ENCODE peak calls at places on chromosomes 16 and 17, in eight cellular contexts. S is EL; Q is iris pigment epithelial cell; H is endothelial cell; Y is psoas muscle; K is posterior cingulate gyrus; N is activated T-helper 9 cell treated with anti-CD3 and anti-CD28 coated beads, Interleukin-2, amount 50 U/mL, for 16 hours; T is activated naive CD4-positive, alpha-beta T cell. R is an unnamed sample.

GRCh38 chr17:1755252-1755992 is 6.4 kb upstream of the SERPINF1 start:
- DNase-seq in S (no peak), Y (no peak), N (no peak), Q (no peak), T (no peak), K (peak), H (no peak), R (no peak)

GRCh38 chr16:67236551-67237395 is 9.8 kb downstream of the TMEM208 start:
- DNase-seq in H (peak), N (peak), Y (peak), S (peak), Q (peak), K (peak), T (peak), R (peak)

GRCh38 chr16:56451753-56452689 is 667 bp downstream of the OGFOD1 start:
- DNase-seq in H (peak), Q (peak), Y (peak), S (peak), K (no peak), T (no peak), N (no peak), R (no peak)

GRCh38 chr17:32350662-32351418 is 883 bp downstream of the ZNF207 start:
- DNase-seq in N (no peak), H (peak), T (no peak), S (peak), Q (peak), K (no peak), Y (no peak), R (no peak)

GRCh38 chr17:76683011-76683755 is 27.6 kb downstream of the MXRA7 start:
- DNase-seq in Y (no peak), N (no peak), K (no peak), H (no peak), Q (no peak), T (no peak), S (no peak), R (no peak)

GRCh38 chr17:31715436-31715835 is 143.6 kb downstream of the COPRS start:
- DNase-seq in Y (no peak), Q (no peak), N (no peak), K (no peak), H (no peak), S (no peak), T (no peak), R (no peak)

GRCh38 chr16:49857423-49858181 is 1.7 kb upstream of the ZNF423 start:
- DNase-seq in Q (peak), S (peak), Y (peak), K (no peak), H (peak), N (peak), T (no peak), R (peak)

GRCh38 chr17:63783522-63783921 is 9.6 kb downstream of the DDX42 start:
- DNase-seq in Y (no peak), Q (no peak), S (no peak), T (no peak), K (no peak), N (no peak), H (no peak), R (no peak)

GRCh38 chr17:34389343-34389742 is 26.3 kb upstream of the CCL1 start:
- DNase-seq in N (no peak), S (no peak), Y (no peak), Q (no peak), H (no peak), K (no peak), T (no peak), R (no peak)

GRCh38 chr17:36869856-36870617 is 67.2 kb upstream of the LHX1 start:
- DNase-seq in H (no peak), Y (no peak), N (no peak), K (no peak), S (peak), T (no peak), Q (peak), R (no peak)

GRCh38 chr17:78383725-78384471 is 5.4 kb downstream of the PGS1 start:
- DNase-seq in H (peak), N (peak), Q (peak), T (no peak), K (peak), Y (peak), S (peak), R (no peak)

GRCh38 chr17:37802712-37803416 is 58.0 kb upstream of the HNF1B start:
- DNase-seq in K (no peak), Q (peak), T (no peak), H (no peak), S (peak), Y (no peak), N (no peak), R (no peak)

GRCh38 chr17:31096106-31096436 is 1.3 kb downstream of the NF1 start:
- DNase-seq in K (no peak), T (no peak), S (no peak), Y (no peak), Q (no peak), H (no peak), N (no peak), R (no peak)

GRCh38 chr17:149897-150575 is 12.7 kb downstream of the SCGB1C2 start:
- DNase-seq in S (no peak), H (peak), N (no peak), Y (no peak), T (no peak), K (peak), Q (no peak), R (no peak)

GRCh38 chr17:75922963-75923874 is 17.6 kb downstream of the FBF1 start:
- DNase-seq in S (no peak), K (no peak), N (no peak), H (no peak), Y (no peak), Q (no peak), T (no peak), R (no peak)

GRCh38 chr17:44203731-44204452 is 4.2 kb upstream of the ATXN7L3 start:
- DNase-seq in S (peak), N (no peak), T (no peak), Y (no peak), H (peak), K (no peak), Q (peak), R (peak)

GRCh38 chr16:50593410-50594139 is 45.4 kb downstream of the NKD1 start:
- DNase-seq in H (peak), N (no peak), K (no peak), Q (no peak), Y (no peak), T (no peak), S (no peak), R (no peak)

GRCh38 chr16:54432481-54433229 is 146.1 kb upstream of the IRX3 start:
- DNase-seq in S (no peak), H (no peak), Y (no peak), T (no peak), N (no peak), K (no peak), Q (no peak), R (no peak)

GRCh38 chr16:87392823-87393679 is 915 bp downstream of the MAP1LC3B start:
- DNase-seq in N (peak), Y (peak), K (peak), H (peak), T (no peak), Q (peak), S (peak), R (peak)

GRCh38 chr16:50326835-50327465 is 41.8 kb downstream of the BRD7 start:
- DNase-seq in Y (no peak), T (no peak), H (no peak), N (peak), S (peak), Q (peak), K (no peak), R (peak)

R was measured in B cell.